ENCODE peak calls at places on chromosome 1, in five cellular contexts. E, L, F, G and P are unnamed samples.

GRCh38 chr1:23018661-23019093 is 591 bp upstream of the KDM1A start:
- DNase-seq in L (no peak), G (peak; percentile 29), E (no peak), F (no peak), P (no peak)

GRCh38 chr1:118154220-118154619 is 30.8 kb downstream of the SPAG17 start:
- DNase-seq in F (no peak), G (peak; percentile 21), L (no peak), E (peak; percentile 55), P (no peak)

GRCh38 chr1:53061859-53062714 is at the start of gene PODN:
- DNase-seq in G (peak; percentile 64), F (peak; percentile 71), E (no peak), L (peak; percentile 40), P (no peak)

GRCh38 chr1:200090252-200091159 is 63.0 kb downstream of the NR5A2 start:
- DNase-seq in L (peak; percentile 49), G (peak; percentile 26), E (no peak), F (no peak), P (peak; percentile 51)

GRCh38 chr1:8889103-8889846 is 10.8 kb upstream of the ENO1 start:
- DNase-seq in F (peak; percentile 35), G (no peak), E (no peak), L (peak; percentile 22), P (no peak)

GRCh38 chr1:157189096-157189495 is 50.9 kb upstream of the ETV3 start:
- DNase-seq in G (no peak), L (no peak), E (no peak), F (no peak), P (no peak)

GRCh38 chr1:241749041-241749798 is 97.1 kb downstream of the WDR64 start:
- DNase-seq in G (no peak), L (peak; percentile 15), E (no peak), F (no peak), P (no peak)

GRCh38 chr1:230137328-230137815 is 70.3 kb downstream of the GALNT2 start:
- DNase-seq in F (no peak), E (peak; percentile 38), G (no peak), L (no peak), P (no peak)

GRCh38 chr1:117512728-117513321 is 93.0 kb upstream of the TENT5C start:
- DNase-seq in E (peak; percentile 44), G (peak; percentile 6), L (peak; percentile 24), F (no peak), P (no peak)

GRCh38 chr1:9112961-9113880 is 15.7 kb downstream of the GPR157 start:
- DNase-seq in E (no peak), G (no peak), F (no peak), L (no peak), P (no peak)

GRCh38 chr1:29579821-29580425 is 343.6 kb downstream of the PTPRU start:
- DNase-seq in G (no peak), L (peak; percentile 66), F (no peak), E (no peak), P (no peak)

GRCh38 chr1:25253911-25254310 is 6.7 kb upstream of the RSRP1 start:
- DNase-seq in F (no peak), E (no peak), L (peak; percentile 87), G (no peak), P (no peak)